ENCODE peak calls at places on chromosomes 16 and 17, in four cellular contexts. B is ovary, A is prostate gland, Y is bronchial epithelial cell. S is an unnamed sample.
A peak's percentile ranks its signal among the peaks of the same experiment; 100 is the strongest.

GRCh38 chr17:10384175-10384574 is 11.4 kb upstream of the MYH13 start:
- DNase-seq in B (no peak), A (no peak), Y (no peak), S (no peak)

GRCh38 chr16:89033304-89033703 is 56.3 kb upstream of the CBFA2T3 start:
- DNase-seq in Y (no peak), A (no peak), B (no peak), S (no peak)

GRCh38 chr17:14359251-14359939 is 58.5 kb downstream of the HS3ST3B1 start:
- DNase-seq in B (no peak), A (no peak), Y (no peak), S (no peak)

GRCh38 chr17:64781013-64781392 is 118.9 kb upstream of the SMURF2 start:
- DNase-seq in Y (no peak), B (no peak), A (no peak), S (peak; percentile 20)

GRCh38 chr17:38590988-38591758 is 14.6 kb downstream of the SRCIN1 start:
- DNase-seq in A (no peak), Y (peak; percentile 31), B (no peak), S (peak; percentile 21)

GRCh38 chr16:86389566-86390328 is 120.6 kb upstream of the FOXF1 start:
- DNase-seq in Y (no peak), B (no peak), A (no peak), S (no peak)

GRCh38 chr17:17395246-17395802 is 81.5 kb upstream of the MED9 start:
- DNase-seq in Y (no peak), B (no peak), A (no peak), S (no peak)

GRCh38 chr17:50447870-50448573 is 20.7 kb downstream of the CHAD start:
- DNase-seq in B (no peak), Y (peak; percentile 52), A (no peak), S (no peak)

GRCh38 chr16:20409398-20410152 is at the start of gene ACSM5:
- DNase-seq in Y (no peak), A (no peak), B (peak; percentile 47), S (no peak)

GRCh38 chr17:6110592-6110991 is 40.4 kb downstream of the WSCD1 start:
- DNase-seq in A (no peak), B (no peak), Y (peak; percentile 8), S (no peak)

GRCh38 chr17:14095202-14095601 is 25.9 kb downstream of the COX10 start:
- DNase-seq in Y (no peak), B (no peak), A (no peak), S (no peak)

GRCh38 chr17:80478487-80479245 is 2.3 kb upstream of the NPTX1 start:
- DNase-seq in A (no peak), B (no peak), Y (no peak), S (no peak)

GRCh38 chr17:28843810-28844137 is 1.2 kb upstream of the FAM222B start:
- DNase-seq in A (no peak), Y (no peak), B (peak; percentile 3), S (no peak)

GRCh38 chr16:49010879-49011278 is 270.8 kb downstream of the CBLN1 start:
- DNase-seq in A (no peak), B (no peak), Y (no peak), S (no peak)

GRCh38 chr17:78140169-78141051 is 5.8 kb upstream of the C17orf99 start:
- DNase-seq in A (peak; percentile 91), B (peak; percentile 82), Y (peak; percentile 84), S (peak; percentile 97)

GRCh38 chr16:87952751-87953150 is 1.5 kb downstream of the BANP start:
- DNase-seq in Y (no peak), A (no peak), B (no peak), S (no peak)

GRCh38 chr17:74277935-74278334 is 3.9 kb downstream of the DNAI2 start:
- DNase-seq in B (no peak), Y (no peak), A (no peak), S (no peak)

GRCh38 chr16:88883117-88883895 is 16.8 kb upstream of the PABPN1L start:
- DNase-seq in A (no peak), B (no peak), Y (no peak), S (no peak)

GRCh38 chr17:74863420-74864296 is 4.0 kb upstream of the GRIN2C start:
- DNase-seq in Y (no peak), A (no peak), B (peak; percentile 40), S (no peak)

GRCh38 chr16:51180719-51181494 is 29.8 kb upstream of the SALL1 start:
- DNase-seq in A (no peak), B (no peak), Y (no peak), S (no peak)

GRCh38 chr17:73650147-73650546 is 5.9 kb upstream of the SDK2 start:
- DNase-seq in A (no peak), B (no peak), Y (no peak), S (peak; percentile 35)

GRCh38 chr16:48204825-48205151 is 39.3 kb upstream of the LONP2 start:
- DNase-seq in B (no peak), A (no peak), Y (no peak), S (no peak)

GRCh38 chr16:82016268-82016667 is 5.0 kb upstream of the SDR42E1 start:
- DNase-seq in B (no peak), A (peak; percentile 35), Y (peak; percentile 59), S (peak; percentile 56)

GRCh38 chr16:85650864-85651811 is 37.6 kb downstream of the GINS2 start:
- DNase-seq in A (no peak), B (peak; percentile 79), Y (no peak), S (no peak)

GRCh38 chr17:20284018-20284417 is 183.3 kb downstream of the LGALS9B start:
- DNase-seq in Y (no peak), B (no peak), A (no peak), S (no peak)

GRCh38 chr16:80463303-80463702 is 77.5 kb upstream of the DYNLRB2 start:
- DNase-seq in Y (no peak), A (no peak), B (no peak), S (no peak)

GRCh38 chr17:36136031-36136430 is 32.4 kb downstream of the CCL4 start:
- DNase-seq in A (no peak), B (no peak), Y (no peak), S (no peak)

GRCh38 chr17:66406701-66407644 is 104.6 kb downstream of the PRKCA start:
- DNase-seq in A (no peak), Y (no peak), B (no peak), S (no peak)

GRCh38 chr16:27928542-27928941 is 135.0 kb downstream of the GSG1L start:
- DNase-seq in B (no peak), Y (no peak), A (no peak), S (no peak)

GRCh38 chr17:64982139-64982802 is 63.0 kb upstream of the LRRC37A3 start:
- DNase-seq in A (no peak), B (no peak), Y (no peak), S (no peak)

GRCh38 chr17:66665194-66665593 is 169.7 kb upstream of the CACNG5 start:
- DNase-seq in B (no peak), A (no peak), Y (peak; percentile 42), S (peak; percentile 49)

GRCh38 chr16:53785044-53785443 is 81.1 kb downstream of the FTO start:
- DNase-seq in Y (no peak), B (no peak), A (no peak), S (no peak)

GRCh38 chr17:21376835-21377690 is 906 bp downstream of the KCNJ12 start:
- DNase-seq in B (peak; percentile 51), Y (peak; percentile 36), A (no peak), S (peak; percentile 45)

GRCh38 chr16:88298882-88299745 is 83.6 kb upstream of the ZNF469 start:
- DNase-seq in A (no peak), Y (peak; percentile 77), B (no peak), S (peak; percentile 69)

GRCh38 chr16:67431805-67432476 is 1.0 kb downstream of the HSD11B2 start:
- DNase-seq in Y (no peak), A (no peak), B (no peak), S (no peak)

GRCh38 chr16:67432491-67432890 is 1.6 kb downstream of the HSD11B2 start:
- DNase-seq in B (no peak), Y (no peak), A (no peak), S (no peak)

GRCh38 chr16:67430504-67431076 is 331 bp upstream of the HSD11B2 start:
- DNase-seq in A (peak; percentile 70), Y (no peak), B (peak; percentile 66), S (peak; percentile 53)

GRCh38 chr16:67429799-67430503 is 970 bp upstream of the HSD11B2 start:
- DNase-seq in B (no peak), Y (no peak), A (no peak), S (no peak)

DNA sequence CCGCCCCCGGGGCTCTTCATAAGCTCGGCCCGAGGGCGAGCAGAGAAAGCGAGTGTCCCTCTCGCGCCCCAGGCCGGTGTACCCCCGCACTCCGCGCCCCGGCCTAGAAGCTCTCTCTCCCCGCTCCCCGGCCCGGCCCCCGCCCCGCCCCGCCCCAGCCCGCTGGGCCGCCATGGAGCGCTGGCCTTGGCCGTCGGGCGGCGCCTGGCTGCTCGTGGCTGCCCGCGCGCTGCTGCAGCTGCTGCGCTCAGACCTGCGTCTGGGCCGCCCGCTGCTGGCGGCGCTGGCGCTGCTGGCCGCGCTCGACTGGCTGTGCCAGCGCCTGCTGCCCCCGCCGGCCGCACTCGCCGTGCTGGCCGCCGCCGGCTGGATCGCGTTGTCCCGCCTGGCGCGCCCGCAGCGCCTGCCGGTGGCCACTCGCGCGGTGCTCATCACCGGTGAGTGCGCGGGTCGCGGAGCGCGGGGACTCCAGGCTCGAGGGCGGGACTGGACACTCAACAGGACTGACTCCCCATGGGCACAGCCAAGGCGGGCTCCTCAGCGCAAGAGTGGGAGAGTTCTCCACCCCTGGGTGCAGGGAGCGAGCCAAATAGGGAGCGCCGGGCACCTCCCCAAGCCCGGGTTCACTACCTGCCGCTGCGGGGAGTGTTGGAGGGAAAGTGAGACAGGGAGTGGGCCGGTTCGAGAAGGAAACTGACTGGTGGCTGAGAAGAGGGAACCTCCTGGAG is at the start of gene HSD11B2:
- DNase-seq in B (peak; percentile 77), Y (peak; percentile 44), A (peak; percentile 39), S (peak; percentile 65)
- TF ChIP-seq CTCF in B (peak; percentile 25), Y (peak; percentile 18), A (peak; percentile 38), S (no peak)

GRCh38 chr16:58002411-58002790 is 1.2 kb downstream of the USB1 start:
- DNase-seq in Y (no peak), B (no peak), A (no peak), S (no peak)
- H3K4me3 ChIP-seq in Y (no peak overlapping the region), B (no peak overlapping the region), A (no peak overlapping the region), S (no peak overlapping the region)

DNA sequence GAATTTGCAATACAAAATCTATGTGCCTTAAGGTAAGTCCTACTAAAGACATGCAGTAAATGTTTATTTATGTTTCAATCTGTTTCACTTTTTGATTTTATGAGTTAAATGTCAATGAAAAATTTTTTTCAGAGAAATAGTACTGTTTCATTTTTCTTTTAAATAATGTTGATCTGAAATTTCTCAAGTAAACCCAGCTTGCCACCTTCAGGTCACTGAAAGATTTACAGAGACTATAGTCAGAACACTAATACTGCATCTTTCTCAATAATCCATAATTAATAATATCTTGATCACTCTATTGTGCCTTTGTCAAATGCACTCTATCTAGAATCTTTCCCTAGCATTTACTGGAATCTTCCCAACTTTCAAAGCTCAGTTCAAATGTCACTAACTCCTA is 6.5 kb upstream of the DHX40 start:
- DNase-seq in Y (no peak), A (no peak), B (no peak), S (peak; percentile 8)
- TF ChIP-seq CTCF in Y (no peak), A (no peak), B (no peak), S (peak; percentile 28)

GRCh38 chr16:3865241-3865640 is 15.3 kb downstream of the CREBBP start:
- DNase-seq in B (no peak), A (no peak), Y (no peak), S (no peak)
- H3K4me3 ChIP-seq in B (no peak overlapping the region), A (no peak overlapping the region), Y (no peak overlapping the region), S (no peak overlapping the region)

DNA sequence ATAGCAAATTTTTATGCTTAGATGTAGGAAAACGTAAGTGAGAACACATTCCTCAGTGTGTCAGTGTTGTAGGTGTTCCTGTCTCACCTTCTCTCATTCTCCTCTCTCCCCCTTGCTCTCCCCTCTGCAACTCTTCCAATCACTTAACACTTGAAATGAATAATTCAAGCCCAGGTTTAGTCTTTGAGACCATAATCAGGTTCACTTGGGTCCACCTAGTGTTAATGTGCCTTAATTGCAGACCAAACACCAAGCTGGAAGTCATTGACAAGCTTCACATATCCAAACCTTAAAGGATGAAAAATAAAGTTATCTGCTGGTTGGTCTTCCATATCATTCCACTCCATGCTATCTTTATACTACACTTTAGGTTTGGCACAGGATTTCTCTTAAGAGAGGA is 37.0 kb downstream of the STXBP4 start:
- DNase-seq in B (no peak), A (no peak), Y (peak; percentile 35), S (peak; percentile 43)
- TF ChIP-seq CTCF in B (no peak), A (no peak), Y (peak; percentile 47), S (peak; percentile 49)

S was measured in epithelial cell of esophagus.